ENCODE peak calls at places on chromosome 14, in five cellular contexts. K is LoVo; C is activated naive CD4-positive, alpha-beta T cell treated with Interleukin-2 at 50 U/mL for 16 hours; Q is NCI-H1105; H is stimulated activated CD8-positive, alpha-beta memory T cell treated with anti-CD3 and anti-CD28 coated beads, Interleukin-15, amount 100 ng/mL, for 1 hour. J is an unnamed sample.

GRCh38 chr14:94472842-94473241 is 3.2 kb downstream of the SERPINA9 start:
- DNase-seq in K (no peak), Q (no peak), H (no peak), C (no peak), J (no peak)

GRCh38 chr14:32019271-32019670 is 57.8 kb upstream of the ARHGAP5 start:
- DNase-seq in C (no peak), K (no peak), H (no peak), Q (no peak), J (no peak)

GRCh38 chr14:104282332-104283196 is 144.2 kb downstream of the KIF26A start:
- DNase-seq in K (no peak), H (no peak), C (no peak), Q (no peak), J (no peak)

GRCh38 chr14:50342211-50343080 is 30.3 kb downstream of the DMAC2L start:
- DNase-seq in K (peak), H (no peak), Q (peak), C (peak), J (no peak)

GRCh38 chr14:103313704-103314103 is 20.3 kb upstream of the EIF5 start:
- DNase-seq in Q (no peak), K (no peak), C (no peak), H (no peak), J (no peak)

GRCh38 chr14:100263141-100263540 is 24.2 kb downstream of the YY1 start:
- DNase-seq in Q (no peak), H (no peak), C (no peak), K (no peak), J (no peak)

GRCh38 chr14:26841361-26841760 is 243.5 kb upstream of the NOVA1 start:
- DNase-seq in K (no peak), C (no peak), H (no peak), Q (no peak), J (no peak)

GRCh38 chr14:61619494-61619893 is 75.8 kb upstream of the HIF1A start:
- DNase-seq in K (no peak), Q (no peak), C (no peak), H (no peak), J (no peak)

GRCh38 chr14:29637406-29637805 is 290.2 kb downstream of the PRKD1 start:
- DNase-seq in C (no peak), H (no peak), K (no peak), Q (peak), J (no peak)

GRCh38 chr14:32352631-32353030 is 23.5 kb downstream of the AKAP6 start:
- DNase-seq in C (no peak), Q (no peak), H (no peak), K (no peak), J (no peak)

GRCh38 chr14:62592877-62593276 is 452.4 kb downstream of the KCNH5 start:
- DNase-seq in Q (no peak), H (no peak), K (no peak), C (no peak), J (no peak)

GRCh38 chr14:98798099-98798498 is 473.9 kb downstream of the BCL11B start:
- DNase-seq in K (peak), H (no peak), Q (peak), C (no peak), J (no peak)

GRCh38 chr14:49923442-49923841 is 30.6 kb downstream of the ARF6 start:
- DNase-seq in C (no peak), Q (no peak), H (no peak), K (no peak), J (no peak)

GRCh38 chr14:67641480-67641879 is 21.8 kb downstream of the ARG2 start:
- DNase-seq in H (no peak), Q (no peak), K (no peak), C (no peak), J (no peak)

GRCh38 chr14:61659582-61659981 is 35.7 kb upstream of the HIF1A start:
- DNase-seq in Q (no peak), H (no peak), C (no peak), K (no peak), J (no peak)

GRCh38 chr14:105490318-105490571 is 801 bp upstream of the TEDC1 start:
- DNase-seq in C (no peak), Q (no peak), H (no peak), K (no peak), J (no peak)

GRCh38 chr14:85554106-85554505 is 24.2 kb downstream of the FLRT2 start:
- DNase-seq in Q (no peak), H (no peak), C (no peak), K (no peak), J (no peak)

GRCh38 chr14:73452341-73453191 is 5.8 kb downstream of the NUMB start:
- DNase-seq in Q (no peak), K (no peak), C (no peak), H (no peak), J (no peak)

GRCh38 chr14:89425931-89426330 is 8.9 kb upstream of the FOXN3 start:
- DNase-seq in C (no peak), H (no peak), Q (no peak), K (peak), J (peak)

GRCh38 chr14:68229423-68229831 is 409.8 kb downstream of the RAD51B start:
- DNase-seq in K (no peak), H (no peak), Q (no peak), C (no peak), J (no peak)

GRCh38 chr14:88551936-88552565 is 2.8 kb downstream of the PTPN21 start:
- DNase-seq in C (no peak), Q (no peak), K (no peak), H (no peak), J (no peak)

GRCh38 chr14:69554500-69554899 is 20.2 kb downstream of the CCDC177 start:
- DNase-seq in C (no peak), K (no peak), Q (no peak), H (no peak), J (no peak)

GRCh38 chr14:94320243-94320642 is 2.9 kb downstream of the SERPINA6 start:
- DNase-seq in Q (no peak), K (peak), H (no peak), C (no peak), J (no peak)

GRCh38 chr14:61607570-61608244 is 87.6 kb upstream of the HIF1A start:
- DNase-seq in Q (peak), C (no peak), H (no peak), K (no peak), J (no peak)

GRCh38 chr14:72898448-72898847 is 4.5 kb upstream of the DPF3 start:
- DNase-seq in K (no peak), H (no peak), Q (no peak), C (no peak), J (no peak)

GRCh38 chr14:31934767-31935266 is 142.3 kb upstream of the ARHGAP5 start:
- DNase-seq in H (no peak), K (peak), Q (peak), C (no peak), J (no peak)

GRCh38 chr14:87691482-87691881 is 301.5 kb downstream of the GALC start:
- DNase-seq in H (no peak), K (no peak), Q (no peak), C (no peak), J (no peak)

GRCh38 chr14:23009939-23010718 is at the start of gene C14orf93:
- DNase-seq in K (peak), C (peak), Q (peak), H (peak), J (no peak)

GRCh38 chr14:92514844-92515509 is 1.4 kb downstream of the RIN3 start:
- DNase-seq in C (no peak), H (no peak), K (no peak), Q (no peak), J (no peak)

GRCh38 chr14:103828315-103828967 is 18.9 kb downstream of the PPP1R13B start:
- DNase-seq in K (no peak), C (no peak), H (no peak), Q (no peak), J (no peak)

GRCh38 chr14:104443391-104444158 is 136.0 kb upstream of the C14orf180 start:
- DNase-seq in K (no peak), C (no peak), H (no peak), Q (no peak), J (no peak)

GRCh38 chr14:29927596-29928341 is at the start of gene PRKD1:
- DNase-seq in H (no peak), K (no peak), C (no peak), Q (no peak), J (no peak)

GRCh38 chr14:77000340-77001235 is 27.9 kb downstream of the IRF2BPL start:
- DNase-seq in Q (no peak), C (no peak), K (no peak), H (no peak), J (no peak)

GRCh38 chr14:96249016-96249415 is 7.0 kb upstream of the BDKRB1 start:
- DNase-seq in Q (no peak), K (no peak), C (no peak), H (no peak), J (no peak)

J was measured in keratinocyte.